ENCODE peak calls at places on chromosomes 7 and 10, in ten cellular contexts. A, U, W, T, O, V, B, M, E and L are unnamed samples.

GRCh38 chr7:114554781-114555537 is 140.3 kb downstream of the FOXP2 start:
- DNase-seq in O (peak; percentile 18), T (no peak), V (no peak), A (no peak), E (peak; percentile 88), M (no peak), U (no peak), B (no peak), W (peak; percentile 9), L (peak; percentile 87)

GRCh38 chr7:30683839-30684238 is 1.6 kb upstream of the CRHR2 start:
- DNase-seq in W (no peak), T (no peak), O (no peak), B (no peak), A (no peak), E (no peak), U (no peak), M (no peak), V (peak; percentile 31), L (no peak)

GRCh38 chr7:55623617-55624016 is 51.3 kb upstream of the VOPP1 start:
- DNase-seq in O (no peak), M (no peak), V (no peak), W (no peak), A (no peak), T (no peak), U (no peak), B (no peak), E (no peak), L (no peak)

GRCh38 chr10:112823007-112823406 is 127.0 kb upstream of the TCF7L2 start:
- DNase-seq in O (no peak), B (no peak), E (no peak), T (no peak), U (no peak), W (no peak), A (no peak), V (no peak), M (no peak), L (no peak)

GRCh38 chr7:87510430-87510875 is 35.0 kb upstream of the ABCB4 start:
- DNase-seq in V (no peak), T (no peak), A (no peak), B (no peak), W (no peak), E (no peak), O (no peak), U (no peak), M (no peak), L (no peak)

GRCh38 chr7:102061354-102061945 is 225.2 kb upstream of the SH2B2 start:
- DNase-seq in M (peak; percentile 57), T (no peak), V (no peak), B (no peak), O (no peak), A (no peak), W (no peak), U (no peak), E (no peak), L (no peak)

GRCh38 chr7:158525648-158526484 is 61.8 kb downstream of the PTPRN2 start:
- DNase-seq in E (no peak), W (no peak), M (no peak), T (no peak), B (no peak), U (no peak), V (peak; percentile 68), A (no peak), O (no peak), L (no peak)

GRCh38 chr10:6461961-6462360 is 118.1 kb downstream of the PRKCQ start:
- DNase-seq in A (no peak), W (no peak), T (no peak), O (no peak), U (no peak), E (no peak), V (no peak), M (no peak), B (no peak), L (no peak)

GRCh38 chr7:132001166-132001565 is 444.7 kb upstream of the PODXL start:
- DNase-seq in A (no peak), B (no peak), M (no peak), T (no peak), V (no peak), W (no peak), E (no peak), O (no peak), U (no peak), L (no peak)

GRCh38 chr7:11636274-11636673 is 195.7 kb downstream of the THSD7A start:
- DNase-seq in U (no peak), B (no peak), O (no peak), T (no peak), A (no peak), M (no peak), E (no peak), W (no peak), V (peak; percentile 28), L (no peak)

GRCh38 chr7:44990520-44991023 is 9.4 kb upstream of the CCM2 start:
- DNase-seq in W (no peak), E (no peak), U (no peak), T (no peak), V (no peak), O (peak; percentile 46), A (no peak), M (no peak), B (no peak), L (no peak)

GRCh38 chr10:77320852-77321496 is 316.6 kb downstream of the KCNMA1 start:
- DNase-seq in M (no peak), T (no peak), A (no peak), U (no peak), W (no peak), V (no peak), O (peak; percentile 97), E (no peak), B (no peak), L (no peak)

GRCh38 chr10:26855186-26855585 is 5.6 kb downstream of the ABI1 start:
- DNase-seq in E (peak; percentile 52), W (no peak), T (no peak), A (no peak), V (no peak), U (no peak), B (no peak), O (peak; percentile 67), M (no peak), L (no peak)

GRCh38 chr10:83880252-83880791 is 259.0 kb upstream of the GHITM start:
- DNase-seq in V (no peak), M (no peak), T (no peak), W (no peak), E (no peak), O (no peak), B (no peak), U (no peak), A (no peak), L (no peak)

GRCh38 chr10:50279489-50279888 is 28.2 kb upstream of the ASAH2 start:
- DNase-seq in O (no peak), V (no peak), U (no peak), T (peak; percentile 49), M (no peak), A (no peak), E (no peak), W (no peak), B (no peak), L (no peak)

GRCh38 chr10:61904711-61905445 is 3.4 kb downstream of the ARID5B start:
- DNase-seq in O (peak; percentile 81), B (no peak), E (peak; percentile 69), A (no peak), M (no peak), W (peak; percentile 63), T (peak; percentile 22), V (no peak), U (no peak), L (peak; percentile 74)

GRCh38 chr10:99341860-99342517 is 12.8 kb downstream of the CNNM1 start:
- DNase-seq in V (no peak), O (peak; percentile 73), W (no peak), A (no peak), B (no peak), M (no peak), U (no peak), E (no peak), T (no peak), L (no peak)

GRCh38 chr7:105011771-105012502 is 2.1 kb upstream of the KMT2E start:
- DNase-seq in T (no peak), U (no peak), O (peak; percentile 35), E (no peak), W (no peak), A (no peak), V (no peak), B (no peak), M (no peak), L (peak; percentile 49)

GRCh38 chr10:24034571-24034970 is 174.4 kb upstream of the KIAA1217 start:
- DNase-seq in M (no peak), W (no peak), E (no peak), T (no peak), O (no peak), A (no peak), B (no peak), U (no peak), V (no peak), L (peak; percentile 2)

GRCh38 chr10:79488303-79488702 is 24.0 kb upstream of the EIF5AL1 start:
- DNase-seq in E (no peak), U (no peak), W (peak; percentile 91), O (peak; percentile 95), B (no peak), V (no peak), A (no peak), T (peak; percentile 80), M (peak; percentile 90), L (no peak)

GRCh38 chr7:43653891-43654504 is 71.1 kb downstream of the STK17A start:
- DNase-seq in T (no peak), A (no peak), V (no peak), B (no peak), M (no peak), U (no peak), O (no peak), W (no peak), E (no peak), L (no peak)

GRCh38 chr10:130884456-130884855 is 427.1 kb downstream of the TCERG1L start:
- DNase-seq in V (no peak), M (no peak), O (no peak), T (no peak), E (no peak), A (no peak), U (no peak), W (no peak), B (no peak), L (no peak)

GRCh38 chr10:118163227-118163626 is 116.5 kb upstream of the RAB11FIP2 start:
- DNase-seq in B (no peak), U (no peak), O (no peak), E (no peak), A (no peak), V (no peak), M (no peak), T (no peak), W (no peak), L (no peak)

GRCh38 chr7:155205368-155206285 is 92.1 kb upstream of the INSIG1 start:
- DNase-seq in E (peak; percentile 99), M (peak; percentile 95), U (peak; percentile 79), V (no peak), A (peak; percentile 81), O (peak; percentile 100), W (peak; percentile 89), T (peak; percentile 91), B (peak; percentile 67), L (peak; percentile 99)

GRCh38 chr7:153103219-153103618 is 343.7 kb downstream of the ACTR3B start:
- DNase-seq in V (no peak), O (no peak), U (no peak), M (no peak), W (no peak), E (no peak), B (no peak), T (no peak), A (no peak), L (no peak)

GRCh38 chr7:76426246-76426645 is 1.5 kb downstream of the ZP3 start:
- DNase-seq in U (no peak), V (no peak), B (no peak), A (no peak), E (no peak), O (no peak), T (no peak), M (no peak), W (no peak), L (no peak)

GRCh38 chr7:40918701-40919271 is 784.0 kb downstream of the SUGCT start:
- DNase-seq in T (peak; percentile 55), M (no peak), O (peak; percentile 93), W (peak; percentile 48), U (no peak), E (no peak), V (no peak), A (no peak), B (no peak), L (no peak)

GRCh38 chr10:122331100-122331499 is 43.4 kb upstream of the PLEKHA1 start:
- DNase-seq in E (no peak), U (no peak), M (no peak), W (no peak), A (no peak), B (no peak), O (no peak), V (no peak), T (no peak), L (no peak)